ENCODE peak calls at places on chromosome 11, in five cellular contexts. G is central memory CD4-positive, alpha-beta T cell; U is sigmoid colon; I is psoas muscle; V is HEK293T. J is an unnamed sample.

GRCh38 chr11:64621283-64622019 is 30.4 kb downstream of the SLC22A12 start:
- DNase-seq in G (no peak), U (no peak), I (no peak), V (no peak), J (no peak)

GRCh38 chr11:20729597-20730095 is 60.3 kb downstream of the NELL1 start:
- DNase-seq in I (no peak), U (no peak), G (no peak), V (no peak), J (no peak)

GRCh38 chr11:90701040-90701439 is 478.2 kb upstream of the CHORDC1 start:
- DNase-seq in G (no peak), V (no peak), I (no peak), U (no peak), J (no peak)

GRCh38 chr11:88282789-88283188 is 54.7 kb downstream of the CTSC start:
- DNase-seq in I (no peak), G (no peak), U (no peak), V (no peak), J (no peak)

GRCh38 chr11:108880510-108880909 is 215.6 kb downstream of the DDX10 start:
- DNase-seq in V (no peak), I (no peak), U (no peak), G (no peak), J (no peak)

GRCh38 chr11:57251037-57251436 is 14.0 kb upstream of the APLNR start:
- DNase-seq in V (no peak), U (no peak), I (no peak), G (no peak), J (no peak)

GRCh38 chr11:100942016-100942415 is 187.6 kb downstream of the PGR start:
- DNase-seq in U (no peak), G (no peak), V (no peak), I (no peak), J (no peak)

GRCh38 chr11:45500457-45500856 is 165.0 kb downstream of the CHST1 start:
- DNase-seq in U (no peak), G (no peak), I (no peak), V (no peak), J (no peak)

GRCh38 chr11:109426442-109426841 is 4.5 kb downstream of the C11orf87 start:
- DNase-seq in I (no peak), V (no peak), G (no peak), U (no peak), J (no peak)

GRCh38 chr11:94849836-94850235 is 81.7 kb downstream of the AMOTL1 start:
- DNase-seq in I (no peak), V (no peak), U (no peak), G (no peak), J (no peak)

GRCh38 chr11:77071671-77072605 is 5.2 kb downstream of the CAPN5 start:
- DNase-seq in V (no peak), U (peak), G (no peak), I (no peak), J (no peak)

GRCh38 chr11:65709661-65710060 is 2.4 kb upstream of the KAT5 start:
- DNase-seq in V (no peak), I (no peak), U (no peak), G (no peak), J (no peak)

GRCh38 chr11:88421530-88421929 is 84.0 kb upstream of the CTSC start:
- DNase-seq in V (no peak), G (no peak), U (no peak), I (no peak), J (no peak)

GRCh38 chr11:3894128-3894731 is 38.8 kb downstream of the STIM1 start:
- DNase-seq in V (no peak), I (peak), U (no peak), G (no peak), J (no peak)

GRCh38 chr11:124886476-124886875 is 11.2 kb downstream of the ROBO4 start:
- DNase-seq in I (peak), V (no peak), G (no peak), U (peak), J (no peak)

GRCh38 chr11:112555491-112556364 is 295.1 kb upstream of the PLET1 start:
- DNase-seq in V (peak), U (peak), I (peak), G (peak), J (no peak)

GRCh38 chr11:65502852-65503603 is 4.2 kb downstream of the MALAT1 start:
- DNase-seq in G (peak), I (no peak), V (no peak), U (peak), J (peak)

GRCh38 chr11:119607726-119608125 is 121.3 kb downstream of the NECTIN1 start:
- DNase-seq in G (no peak), V (no peak), I (no peak), U (no peak), J (peak)

GRCh38 chr11:101444164-101444563 is 139.6 kb downstream of the TRPC6 start:
- DNase-seq in I (no peak), G (no peak), U (no peak), V (no peak), J (no peak)

GRCh38 chr11:131356201-131356600 is 14.2 kb upstream of the NTM start:
- DNase-seq in I (no peak), V (no peak), U (no peak), G (no peak), J (no peak)

GRCh38 chr11:113974741-113975470 is at the start of gene HTR3A:
- DNase-seq in I (peak), U (no peak), G (no peak), V (peak), J (no peak)

GRCh38 chr11:418343-419247 is 3.8 kb upstream of the SIGIRR start:
- DNase-seq in U (no peak), G (no peak), I (no peak), V (no peak), J (no peak)

GRCh38 chr11:75428301-75428724 is 4.7 kb downstream of the KLHL35 start:
- DNase-seq in I (peak), U (peak), V (peak), G (peak), J (peak)

GRCh38 chr11:34302046-34302921 is 55.5 kb downstream of the ABTB2 start:
- DNase-seq in I (no peak), G (no peak), V (no peak), U (no peak), J (no peak)

GRCh38 chr11:96424693-96425092 is 34.9 kb downstream of the JRKL start:
- DNase-seq in G (no peak), V (no peak), I (no peak), U (no peak), J (no peak)

GRCh38 chr11:110207089-110207488 is 89.3 kb downstream of the RDX start:
- DNase-seq in V (no peak), G (no peak), U (no peak), I (no peak), J (no peak)

GRCh38 chr11:86658534-86658933 is 13.9 kb downstream of the ME3 start:
- DNase-seq in I (no peak), G (no peak), V (no peak), U (no peak), J (no peak)

GRCh38 chr11:76606102-76606793 is 64.3 kb downstream of the LRRC32 start:
- DNase-seq in U (no peak), I (no peak), V (no peak), G (no peak), J (no peak)

GRCh38 chr11:133531971-133532651 is at the start of gene OPCML:
- DNase-seq in V (no peak), G (no peak), U (no peak), I (no peak), J (no peak)

GRCh38 chr11:96388891-96389603 is 665 bp downstream of the CCDC82 start:
- DNase-seq in I (no peak), G (no peak), U (no peak), V (peak), J (peak)

GRCh38 chr11:74444173-74444832 is 23.0 kb downstream of the KCNE3 start:
- DNase-seq in G (no peak), I (peak), U (no peak), V (no peak), J (no peak)

GRCh38 chr11:112537846-112538330 is 277.2 kb upstream of the PLET1 start:
- DNase-seq in G (no peak), U (no peak), I (no peak), V (no peak), J (peak)

GRCh38 chr11:22426915-22427314 is 88.7 kb downstream of the SLC17A6 start:
- DNase-seq in U (no peak), V (no peak), G (no peak), I (no peak), J (no peak)

GRCh38 chr11:10497371-10498021 is 42.4 kb downstream of the AMPD3 start:
- DNase-seq in I (no peak), V (no peak), U (peak), G (no peak), J (no peak)

GRCh38 chr11:117411736-117412135 is 84.1 kb downstream of the CEP164 start:
- DNase-seq in G (no peak), I (no peak), V (no peak), U (peak), J (no peak)

GRCh38 chr11:32259641-32260081 is 168.8 kb downstream of the RCN1 start:
- DNase-seq in V (no peak), G (no peak), U (no peak), I (no peak), J (no peak)

GRCh38 chr11:68665471-68665870 is 18.9 kb upstream of the GAL start:
- DNase-seq in V (no peak), I (no peak), U (peak), G (no peak), J (no peak)

GRCh38 chr11:6646631-6647281 is 8.9 kb downstream of the DCHS1 start:
- DNase-seq in I (no peak), U (peak), V (no peak), G (no peak), J (no peak)

GRCh38 chr11:96341237-96342130 is 1.5 kb downstream of the MAML2 start:
- DNase-seq in V (no peak), U (peak), G (peak), I (peak), J (no peak)

GRCh38 chr11:101185985-101186384 is 56.4 kb upstream of the PGR start:
- DNase-seq in I (no peak), V (no peak), U (no peak), G (no peak), J (no peak)